ENCODE peak calls at places on chromosome 11, in seven cellular contexts. G, T, D, L, Z, M and R are unnamed samples.

GRCh38 chr11:16408619-16409018 is 52.3 kb upstream of the SOX6 start:
- DNase-seq in G (no peak), T (no peak), D (no peak), L (no peak), Z (no peak), M (no peak), R (no peak)

GRCh38 chr11:19723572-19724342 is 11.1 kb downstream of the NAV2 start:
- DNase-seq in G (no peak), T (peak), D (peak), L (peak), Z (no peak), M (no peak), R (no peak)

GRCh38 chr11:10623797-10624761 is 55.6 kb upstream of the LYVE1 start:
- DNase-seq in G (no peak), T (no peak), D (no peak), L (peak), Z (no peak), M (peak), R (peak)

GRCh38 chr11:10414659-10415058 is 40.4 kb upstream of the AMPD3 start:
- DNase-seq in G (no peak), T (no peak), D (no peak), L (peak), Z (no peak), M (no peak), R (no peak)

GRCh38 chr11:117593065-117593464 is 204.0 kb downstream of the DSCAML1 start:
- DNase-seq in G (no peak), T (no peak), D (no peak), L (no peak), Z (no peak), M (no peak), R (no peak)

GRCh38 chr11:110991621-110992355 is 253.7 kb upstream of the POU2AF2 start:
- DNase-seq in G (no peak), T (no peak), D (peak), L (no peak), Z (no peak), M (no peak), R (no peak)

GRCh38 chr11:1130276-1131032 is 27.3 kb upstream of the MUC5AC start:
- DNase-seq in G (peak), T (no peak), D (no peak), L (no peak), Z (no peak), M (no peak), R (no peak)

GRCh38 chr11:131274233-131274632 is 96.2 kb upstream of the NTM start:
- DNase-seq in G (no peak), T (no peak), D (no peak), L (no peak), Z (no peak), M (no peak), R (no peak)

GRCh38 chr11:19867064-19867463 is 154.4 kb downstream of the NAV2 start:
- DNase-seq in G (no peak), T (no peak), D (no peak), L (no peak), Z (no peak), M (no peak), R (no peak)

GRCh38 chr11:73195191-73196007 is 22.7 kb upstream of the P2RY2 start:
- DNase-seq in G (peak), T (no peak), D (no peak), L (no peak), Z (no peak), M (peak), R (no peak)

GRCh38 chr11:94175545-94175944 is 46.9 kb downstream of the PANX1 start:
- DNase-seq in G (no peak), T (no peak), D (peak), L (peak), Z (no peak), M (no peak), R (no peak)

GRCh38 chr11:69817265-69818236 is 1.7 kb downstream of the FGF3 start:
- DNase-seq in G (no peak), T (no peak), D (no peak), L (no peak), Z (no peak), M (peak), R (no peak)

GRCh38 chr11:127816959-127817358 is 770.4 kb downstream of the ETS1 start:
- DNase-seq in G (no peak), T (no peak), D (no peak), L (no peak), Z (no peak), M (no peak), R (no peak)

GRCh38 chr11:69878927-69879733 is 59.9 kb upstream of the FGF3 start:
- DNase-seq in G (no peak), T (no peak), D (no peak), L (no peak), Z (no peak), M (no peak), R (no peak)

GRCh38 chr11:62546937-62547625 is 475 bp upstream of the AHNAK start:
- DNase-seq in G (peak), T (no peak), D (no peak), L (peak), Z (no peak), M (peak), R (no peak)

GRCh38 chr11:116533186-116533825 is 239.5 kb downstream of the BUD13 start:
- DNase-seq in G (no peak), T (no peak), D (no peak), L (no peak), Z (no peak), M (no peak), R (peak)

GRCh38 chr11:68968306-68969255 is 12.2 kb downstream of the MRGPRD start:
- DNase-seq in G (no peak), T (no peak), D (no peak), L (no peak), Z (peak), M (no peak), R (no peak)

GRCh38 chr11:62033191-62034044 is 66.0 kb upstream of the FTH1 start:
- DNase-seq in G (no peak), T (no peak), D (no peak), L (no peak), Z (no peak), M (no peak), R (no peak)

GRCh38 chr11:70435765-70436500 is 37.6 kb downstream of the CTTN start:
- DNase-seq in G (no peak), T (no peak), D (no peak), L (no peak), Z (no peak), M (no peak), R (no peak)

GRCh38 chr11:92340839-92341238 is 116.2 kb downstream of the FAT3 start:
- DNase-seq in G (peak), T (no peak), D (no peak), L (peak), Z (no peak), M (peak), R (no peak)
- TF ChIP-seq CTCF in G (no peak), T (no peak), D (peak), L (peak), Z (peak), M (peak), R (peak)

GRCh38 chr11:84990141-84990540 is 637.0 kb downstream of the DLG2 start:
- DNase-seq in G (no peak), T (no peak), D (no peak), L (no peak), Z (no peak), M (no peak), R (no peak)

DNA sequence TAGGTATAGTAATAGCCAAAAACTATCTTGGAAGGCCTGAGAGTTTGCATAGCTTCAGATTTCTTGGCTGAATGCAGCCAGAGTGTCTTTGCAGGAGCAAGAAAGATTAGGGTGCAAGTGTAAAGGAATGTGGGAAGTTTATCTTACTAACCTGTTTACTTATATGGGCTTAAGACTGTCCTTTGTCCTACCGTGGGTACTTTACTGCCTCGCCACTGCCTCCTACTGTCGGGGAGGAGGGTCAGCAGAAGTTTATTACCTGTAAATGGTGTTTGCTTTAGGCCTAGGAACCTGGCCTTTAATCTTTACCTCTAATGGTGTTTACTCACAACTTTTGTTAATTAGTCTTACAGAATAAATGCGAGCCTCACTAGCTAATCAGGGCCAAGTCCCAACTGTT is 633.8 kb downstream of the DLG2 start:
- DNase-seq in G (peak), T (no peak), D (no peak), L (no peak), Z (no peak), M (peak), R (no peak)
- TF ChIP-seq CTCF in G (no peak), T (no peak), D (peak), L (peak), Z (no peak), M (no peak), R (peak)

DNA sequence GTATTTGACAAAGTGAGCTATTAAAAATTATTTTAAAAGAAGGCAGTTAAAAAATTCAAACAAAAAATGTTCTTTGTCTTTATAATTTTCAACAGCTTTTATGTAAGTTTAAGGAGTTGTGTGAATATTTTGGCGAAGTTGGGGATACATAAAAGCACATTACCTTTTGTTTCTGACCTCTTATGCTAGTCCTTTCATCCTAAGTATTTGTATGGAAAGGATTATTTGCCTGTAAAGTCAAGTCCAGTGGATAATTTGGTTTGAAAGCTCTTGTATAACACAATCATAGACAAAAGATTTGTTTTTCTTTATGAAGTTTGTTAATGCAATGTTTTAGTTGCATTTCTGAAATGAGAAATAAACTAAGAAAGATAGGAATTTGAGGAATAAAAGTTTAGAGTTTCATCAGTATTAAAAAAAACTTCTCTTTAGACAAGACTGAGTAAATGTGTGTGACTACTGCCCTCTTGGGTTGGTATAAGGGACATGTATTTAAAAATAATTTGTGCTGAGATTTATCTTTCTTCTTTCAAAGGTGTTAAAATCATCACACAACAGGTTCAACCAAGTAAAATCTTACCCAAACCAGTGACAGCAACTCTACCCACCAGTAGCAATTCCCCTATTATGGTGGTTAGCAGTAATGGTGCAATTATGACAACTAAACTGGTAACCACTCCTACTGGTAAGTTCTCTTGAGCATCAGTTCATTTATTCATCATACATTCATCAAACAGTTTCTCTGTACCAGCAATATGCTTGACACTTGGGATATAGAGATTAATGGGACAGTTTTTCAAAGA is 68.2 kb downstream of the EMSY start:
- DNase-seq in G (no peak), T (no peak), D (no peak), L (peak), Z (no peak), M (peak), R (no peak)
- TF ChIP-seq CTCF in G (peak), T (no peak), D (peak), L (peak), Z (no peak), M (peak), R (peak)

DNA sequence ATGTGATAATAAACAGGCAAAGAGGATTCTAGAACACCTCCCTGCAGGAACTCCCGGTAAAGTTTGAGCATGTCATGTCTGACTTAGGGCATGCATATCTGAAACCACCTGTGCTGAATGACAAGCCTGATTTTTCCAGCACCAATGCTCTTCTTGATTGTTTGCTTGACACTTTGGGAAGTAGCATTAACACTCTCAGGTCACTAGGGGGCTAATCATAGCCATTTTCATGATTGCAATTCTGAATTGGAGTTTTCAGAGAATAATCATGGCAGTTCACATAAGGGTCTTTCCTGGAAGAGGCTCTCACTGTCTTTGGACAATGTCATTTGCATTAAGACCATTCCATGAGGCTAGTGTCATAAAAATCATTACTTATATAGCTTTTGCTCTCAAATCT is 234.4 kb upstream of the MTNR1B start:
- DNase-seq in G (no peak), T (no peak), D (no peak), L (no peak), Z (no peak), M (no peak), R (no peak)
- TF ChIP-seq CTCF in G (no peak), T (no peak), D (peak), L (peak), Z (no peak), M (no peak), R (peak)

GRCh38 chr11:65821107-65821506 is 12.7 kb upstream of the SNX32 start:
- DNase-seq in G (peak), T (no peak), D (no peak), L (no peak), Z (no peak), M (no peak), R (no peak)
- TF ChIP-seq CTCF in G (no peak), T (no peak), D (no peak), L (no peak), Z (no peak), M (no peak), R (no peak)

DNA sequence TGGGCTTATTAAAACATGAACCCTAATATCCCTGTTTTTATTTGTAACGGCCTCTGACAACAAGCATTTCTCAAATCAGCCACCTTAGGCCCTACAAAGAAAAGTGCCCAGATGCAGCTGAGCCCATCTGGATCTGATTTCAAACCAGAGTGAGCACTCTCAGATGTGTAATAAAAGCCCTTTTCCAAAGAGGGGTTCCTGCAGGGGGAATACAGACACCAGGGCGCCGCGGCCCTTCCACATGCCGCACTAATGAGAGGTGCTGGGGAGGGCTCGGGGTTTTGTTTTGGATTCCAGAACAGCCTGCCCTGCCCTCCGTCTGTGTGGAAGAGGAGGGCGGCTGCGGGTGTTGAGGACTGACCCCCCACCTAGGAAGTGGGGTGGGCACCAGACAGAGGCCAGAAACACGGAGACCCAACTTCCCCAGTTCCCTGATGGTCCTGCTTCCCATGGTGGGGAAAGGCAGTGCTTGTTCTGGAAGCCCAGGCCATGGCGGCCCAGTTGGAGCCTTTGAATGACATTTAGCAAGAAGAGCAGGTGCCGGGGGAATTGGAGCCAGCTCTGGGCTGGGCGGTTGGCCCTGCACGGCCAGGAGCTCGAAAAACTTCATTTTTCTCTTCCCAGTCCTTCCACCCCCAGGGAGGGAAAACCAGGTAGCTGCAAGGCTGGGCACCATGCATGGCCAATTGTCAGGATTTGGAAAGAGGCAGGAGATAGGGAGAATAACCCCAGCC is 63.7 kb downstream of the MACROD1 start:
- DNase-seq in G (no peak), T (no peak), D (no peak), L (no peak), Z (no peak), M (no peak), R (no peak)
- TF ChIP-seq CTCF in G (no peak), T (no peak), D (no peak), L (no peak), Z (no peak), M (no peak), R (no peak)

GRCh38 chr11:45208135-45208534 is 61.7 kb downstream of the PRDM11 start:
- DNase-seq in G (no peak), T (no peak), D (no peak), L (no peak), Z (no peak), M (no peak), R (no peak)

GRCh38 chr11:45209480-45209879 is 63.0 kb downstream of the PRDM11 start:
- DNase-seq in G (no peak), T (no peak), D (no peak), L (no peak), Z (no peak), M (no peak), R (no peak)

GRCh38 chr11:45209000-45209399 is 62.6 kb downstream of the PRDM11 start:
- DNase-seq in G (no peak), T (no peak), D (no peak), L (no peak), Z (no peak), M (no peak), R (no peak)

GRCh38 chr11:45205978-45206377 is 59.5 kb downstream of the PRDM11 start:
- DNase-seq in G (no peak), T (no peak), D (no peak), L (no peak), Z (no peak), M (no peak), R (no peak)

GRCh38 chr11:45204761-45205160 is 58.3 kb downstream of the PRDM11 start:
- DNase-seq in G (no peak), T (no peak), D (no peak), L (no peak), Z (no peak), M (no peak), R (no peak)
- TF ChIP-seq CTCF in G (no peak), T (no peak), D (no peak), L (no peak), Z (no peak), M (no peak), R (no peak)

GRCh38 chr11:97850726-97851125 is 1170.0 kb upstream of the CNTN5 start:
- DNase-seq in G (no peak), T (no peak), D (no peak), L (no peak), Z (no peak), M (no peak), R (peak)

GRCh38 chr11:97856666-97857065 is 1164.1 kb upstream of the CNTN5 start:
- DNase-seq in G (no peak), T (no peak), D (no peak), L (no peak), Z (no peak), M (no peak), R (no peak)

GRCh38 chr11:97860237-97860636 is 1160.5 kb upstream of the CNTN5 start:
- DNase-seq in G (no peak), T (no peak), D (no peak), L (no peak), Z (no peak), M (no peak), R (no peak)

GRCh38 chr11:97854357-97854756 is 1166.4 kb upstream of the CNTN5 start:
- DNase-seq in G (no peak), T (no peak), D (no peak), L (no peak), Z (no peak), M (no peak), R (no peak)

DNA sequence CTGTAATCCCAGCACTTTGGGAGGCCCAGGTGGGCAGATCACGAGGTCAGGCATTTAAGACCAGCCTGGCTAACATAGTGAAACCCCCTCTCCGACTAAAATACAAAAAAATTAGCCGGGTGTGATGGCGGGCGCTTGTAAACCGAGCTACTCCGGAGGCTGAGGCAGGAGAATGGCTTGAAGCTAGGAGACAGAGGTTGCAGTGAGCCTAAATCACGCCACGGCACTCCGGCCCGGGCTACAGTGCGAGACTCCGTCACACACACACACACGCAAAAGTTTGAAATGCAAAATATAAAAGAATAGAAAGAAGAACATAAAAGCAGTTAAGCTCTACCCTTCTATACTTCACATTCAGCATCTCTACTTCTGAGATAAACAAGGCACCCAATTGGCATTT is 1165.9 kb upstream of the CNTN5 start:
- DNase-seq in G (no peak), T (no peak), D (no peak), L (no peak), Z (no peak), M (no peak), R (no peak)
- TF ChIP-seq CTCF in G (no peak), T (no peak), D (no peak), L (no peak), Z (no peak), M (no peak), R (no peak)

DNA sequence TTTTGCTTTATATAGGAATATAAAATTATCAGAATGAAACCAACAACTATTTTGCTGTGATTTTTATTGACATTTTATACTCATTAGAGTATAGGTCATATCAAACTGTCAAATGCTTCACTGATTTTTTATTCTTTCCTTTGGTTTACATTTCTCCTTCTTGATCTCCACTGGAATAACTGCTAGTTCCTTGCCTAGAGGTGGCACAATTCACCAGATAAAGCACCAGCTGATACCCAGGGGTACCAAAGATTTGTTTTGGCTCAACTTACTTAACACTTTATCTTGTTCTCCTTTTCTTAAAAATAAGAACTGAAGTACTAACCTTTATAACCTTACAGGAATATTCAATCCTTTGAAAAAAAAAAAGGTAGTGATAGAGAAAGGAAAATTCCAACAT is 725.1 kb upstream of the CHORDC1 start:
- DNase-seq in G (no peak), T (no peak), D (no peak), L (no peak), Z (no peak), M (peak), R (no peak)
- TF ChIP-seq CTCF in G (no peak), T (no peak), D (no peak), L (no peak), Z (no peak), M (peak), R (no peak)